ENCODE peak calls at places on chromosomes 3 and 15, in six cellular contexts. H, V, F, E, L and T are unnamed samples.

GRCh38 chr15:49174902-49175301 is 4.9 kb downstream of the GALK2 start:
- DNase-seq in L (no peak), V (no peak), H (no peak), F (no peak), E (no peak), T (no peak)

GRCh38 chr15:71334434-71334833 is 219.2 kb downstream of the THSD4 start:
- DNase-seq in H (no peak), F (no peak), V (no peak), E (no peak), L (no peak), T (no peak)

GRCh38 chr3:36911990-36912804 is 32.7 kb downstream of the TRANK1 start:
- DNase-seq in F (no peak), V (peak; percentile 21), L (no peak), H (peak; percentile 25), E (peak; percentile 54), T (peak; percentile 40)

GRCh38 chr15:34124656-34125055 is 22.8 kb downstream of the PGBD4 start:
- DNase-seq in F (no peak), V (no peak), H (no peak), L (no peak), E (no peak), T (no peak)

GRCh38 chr3:123305192-123305591 is 103.4 kb downstream of the SEC22A start:
- DNase-seq in E (no peak), F (no peak), H (no peak), V (no peak), L (no peak), T (no peak)

GRCh38 chr3:99315896-99316295 is 322.5 kb upstream of the COL8A1 start:
- DNase-seq in L (no peak), V (no peak), E (no peak), H (no peak), F (no peak), T (no peak)

GRCh38 chr3:184066211-184066610 is 13.4 kb downstream of the HTR3C start:
- DNase-seq in E (no peak), H (no peak), F (no peak), L (no peak), V (no peak), T (no peak)

GRCh38 chr15:62901916-62902554 is 140.5 kb upstream of the TPM1 start:
- DNase-seq in L (no peak), H (no peak), V (no peak), F (peak; percentile 13), E (no peak), T (no peak)

GRCh38 chr3:169232863-169233262 is 430.6 kb downstream of the MECOM start:
- DNase-seq in H (no peak), F (peak; percentile 20), V (peak; percentile 11), E (no peak), L (no peak), T (no peak)

GRCh38 chr15:89130194-89130593 is 41.9 kb downstream of the ABHD2 start:
- DNase-seq in H (no peak), E (no peak), L (no peak), F (peak; percentile 44), V (no peak), T (peak; percentile 26)

GRCh38 chr3:34284959-34285358 is 486.5 kb downstream of the PDCD6IP start:
- DNase-seq in E (no peak), H (no peak), L (no peak), V (no peak), F (no peak), T (no peak)

GRCh38 chr3:185807455-185808068 is 17.3 kb downstream of the IGF2BP2 start:
- DNase-seq in F (no peak), E (no peak), H (no peak), L (no peak), V (peak; percentile 77), T (no peak)

GRCh38 chr3:16455001-16455400 is 58.5 kb downstream of the RFTN1 start:
- DNase-seq in V (no peak), F (no peak), L (peak; percentile 58), E (no peak), H (no peak), T (no peak)